ENCODE peak calls at places on chromosomes 5 and 9, in five cellular contexts. N, C, B, E and P are unnamed samples.

GRCh38 chr9:101457003-101457402 is 21.4 kb upstream of the ALDOB start:
- DNase-seq in E (no peak), N (no peak), C (no peak), B (no peak), P (no peak)

GRCh38 chr5:36079200-36079761 is 12.6 kb upstream of the UGT3A2 start:
- DNase-seq in E (peak), C (no peak), N (peak), B (no peak), P (peak)

GRCh38 chr5:180849827-180850226 is 11.2 kb downstream of the ZFP62 start:
- DNase-seq in C (no peak), E (no peak), N (no peak), B (no peak), P (no peak)

GRCh38 chr9:2320632-2321031 is 301.0 kb upstream of the VLDLR start:
- DNase-seq in C (no peak), E (no peak), N (no peak), B (no peak), P (no peak)

GRCh38 chr5:102975457-102976182 is 144.3 kb downstream of the GIN1 start:
- DNase-seq in B (no peak), E (peak), C (no peak), N (peak), P (peak)

GRCh38 chr5:104189909-104190308 is 627.3 kb upstream of the NUDT12 start:
- DNase-seq in E (peak), C (no peak), B (no peak), N (peak), P (peak)

GRCh38 chr5:3009605-3010004 is 258.1 kb upstream of the IRX2 start:
- DNase-seq in B (no peak), N (no peak), E (no peak), C (peak), P (no peak)

GRCh38 chr5:44099643-44100042 is 289.6 kb downstream of the FGF10 start:
- DNase-seq in C (no peak), B (no peak), N (no peak), E (no peak), P (no peak)

GRCh38 chr9:3576358-3576757 is 50.6 kb upstream of the RFX3 start:
- DNase-seq in N (no peak), B (no peak), C (no peak), E (peak), P (peak)

DNA sequence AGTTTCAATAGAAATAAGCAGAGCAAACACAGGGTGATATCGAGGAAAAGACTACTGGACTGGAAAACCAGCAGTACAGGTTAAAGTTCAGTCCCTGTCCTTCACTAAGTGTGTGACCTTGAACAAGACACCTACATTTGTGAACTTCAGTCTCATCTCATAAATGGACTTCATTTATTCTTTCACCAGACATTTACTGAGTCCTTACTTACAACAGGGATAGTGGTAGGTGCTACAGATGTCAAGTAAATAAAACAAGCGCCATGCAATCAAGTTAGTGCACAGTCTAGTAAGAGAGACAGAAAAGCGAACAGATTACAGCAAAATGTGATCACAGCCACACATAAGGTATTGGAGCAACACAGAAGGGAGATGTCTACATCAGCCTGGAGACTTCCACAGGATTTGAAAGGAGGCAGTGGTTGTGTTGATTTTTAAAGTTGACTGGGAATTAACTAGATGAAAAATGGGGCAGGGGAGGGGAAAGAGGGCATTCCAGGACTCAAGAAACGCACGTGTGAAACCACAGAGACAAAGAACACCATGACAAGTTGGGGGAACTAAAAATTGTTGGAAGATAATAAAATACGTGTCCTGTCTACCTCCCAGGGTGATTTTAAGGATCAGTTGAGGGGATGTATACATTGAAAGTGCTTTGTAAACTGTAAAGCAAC is 413.0 kb downstream of the ACTL7B start:
- DNase-seq in N (peak), C (no peak), B (no peak), E (no peak), P (peak)
- H3K4me3 ChIP-seq in N (no peak), C (no peak), B (no peak), E (no peak), P (no peak)

DNA sequence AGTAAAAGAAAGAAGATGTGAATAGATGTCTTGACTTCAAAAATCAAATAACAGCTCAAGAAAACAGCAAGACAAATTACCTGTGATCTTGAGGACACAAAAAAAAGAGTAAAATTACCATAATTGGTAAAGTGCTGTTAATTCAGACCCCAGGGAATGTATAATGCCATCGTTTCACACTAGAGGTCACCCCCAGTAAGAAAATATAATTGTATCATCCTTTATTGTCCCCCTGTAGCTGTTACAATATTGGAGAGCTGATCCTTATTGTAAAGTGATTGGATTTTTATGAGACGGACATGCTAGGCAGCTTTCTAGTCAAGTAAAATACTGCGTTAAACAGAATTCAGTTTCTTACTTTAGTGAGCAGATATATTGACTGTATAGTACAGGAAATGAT is 377.0 kb downstream of the TLE1 start:
- DNase-seq in N (no peak), E (no peak), C (no peak), B (no peak), P (no peak)
- TF ChIP-seq CTCF in N (no peak), E (no peak), C (no peak), B (no peak), P (no peak)

GRCh38 chr5:52269853-52270252 is 517.9 kb upstream of the ITGA1 start:
- DNase-seq in N (no peak), E (no peak), C (no peak), B (no peak), P (no peak)
- H3K4me3 ChIP-seq in N (no peak), E (no peak), C (no peak), B (no peak), P (no peak)

GRCh38 chr9:135344523-135344901 is 135.1 kb upstream of the PPP1R26 start:
- DNase-seq in C (no peak), B (no peak), E (no peak), N (no peak), P (no peak)
- TF ChIP-seq CTCF in C (no peak), B (no peak), E (no peak), N (no peak), P (no peak)

GRCh38 chr5:40124367-40124766 is 555.3 kb upstream of the PTGER4 start:
- DNase-seq in C (no peak), N (no peak), E (peak), B (no peak), P (no peak)
- H3K4me3 ChIP-seq in C (no peak), N (no peak), E (no peak), B (no peak), P (no peak)

GRCh38 chr9:80144856-80145255 is 573.1 kb downstream of the TLE4 start:
- DNase-seq in N (no peak), E (no peak), B (no peak), C (no peak), P (no peak)

GRCh38 chr9:80143899-80144298 is 572.1 kb downstream of the TLE4 start:
- DNase-seq in E (no peak), C (no peak), B (no peak), N (no peak), P (no peak)

GRCh38 chr9:80147866-80148265 is 576.1 kb downstream of the TLE4 start:
- DNase-seq in C (no peak), E (no peak), N (no peak), B (no peak), P (no peak)

GRCh38 chr9:80146466-80146865 is 574.7 kb downstream of the TLE4 start:
- DNase-seq in B (no peak), N (no peak), C (no peak), E (peak), P (peak)
- TF ChIP-seq CTCF in B (no peak), N (peak), C (no peak), E (no peak), P (no peak)

DNA sequence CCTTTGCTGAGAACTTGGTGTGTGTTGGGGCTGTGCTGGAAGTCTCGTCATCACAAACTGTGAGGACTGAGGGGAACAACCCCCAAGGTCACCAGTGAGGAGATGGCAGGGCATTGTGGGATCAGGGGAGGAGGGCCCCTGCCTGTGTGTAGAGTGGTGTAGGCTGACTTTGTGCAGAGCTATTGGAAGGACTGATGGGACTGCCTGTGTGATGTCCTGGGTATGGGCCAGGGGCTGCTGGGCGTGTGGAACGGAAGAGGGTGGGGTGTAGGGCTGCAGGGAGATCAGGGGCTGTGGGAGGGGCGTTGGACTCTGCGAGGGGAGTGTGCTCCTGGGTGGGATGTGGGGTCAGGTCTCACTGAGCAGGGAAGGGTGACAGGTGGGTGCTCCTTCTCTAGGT is 3.6 kb downstream of the WNK2 start:
- DNase-seq in N (no peak), E (no peak), C (no peak), B (no peak), P (no peak)
- H3K4me3 ChIP-seq in N (no peak), E (no peak), C (no peak), B (no peak), P (no peak)

DNA sequence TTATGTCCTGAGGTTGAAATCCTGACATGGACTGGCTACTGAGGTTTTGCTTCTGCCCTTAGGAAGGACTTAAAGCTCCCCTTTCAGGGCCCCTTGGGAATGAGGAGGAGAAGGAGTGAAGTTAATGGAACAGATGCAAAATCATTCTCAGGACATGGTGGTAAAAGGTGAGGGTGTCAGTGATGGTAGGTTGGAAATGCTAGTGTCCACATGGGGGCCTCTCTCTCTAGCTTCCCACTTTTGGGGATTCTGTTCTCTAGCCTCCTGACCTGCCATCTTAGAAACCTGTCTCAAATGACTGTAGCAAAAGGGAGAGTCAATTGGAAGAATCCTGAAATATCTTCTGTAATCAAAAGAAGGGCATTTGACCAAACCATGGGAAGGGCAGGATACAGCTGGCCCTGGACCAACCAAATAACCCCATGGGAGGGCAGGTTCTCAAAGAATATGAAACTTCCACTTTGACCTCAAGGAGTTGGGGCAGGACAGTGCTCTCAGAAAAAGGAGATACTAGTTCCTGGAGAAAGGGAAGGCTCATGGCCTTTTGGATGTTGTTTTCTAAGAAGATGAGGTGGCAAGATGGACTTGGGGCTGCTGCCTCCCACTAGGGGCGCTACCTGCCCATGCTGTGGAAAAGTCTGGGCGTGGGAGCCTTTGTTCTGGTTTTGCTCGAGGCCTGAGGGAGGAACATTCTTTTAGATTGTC is 21.2 kb upstream of the MLANA start:
- DNase-seq in C (no peak), N (no peak), E (peak), B (no peak), P (no peak)
- TF ChIP-seq CTCF in C (no peak), N (peak), E (peak), B (no peak), P (peak)

GRCh38 chr5:14668247-14668646 is 3.7 kb downstream of the OTULIN start:
- DNase-seq in C (no peak), B (no peak), N (no peak), E (no peak), P (no peak)
- H3K4me3 ChIP-seq in C (no peak), B (no peak), N (no peak), E (no peak), P (no peak)